ENCODE peak calls at places on chromosomes 16 and 17, in nine cellular contexts. I is endodermal cell, M is LoVo, B is NCI-H187, P is fibroblast of lung, G is NCI-H1694 treated with DMSO at 0.1 percent for 48 hours, O is PC-3, K is left cardiac atrium, D is ecto neural progenitor cell. U is an unnamed sample.

GRCh38 chr17:38942641-38943040 is 17.2 kb downstream of the LASP1NB start:
- DNase-seq in O (no peak), P (no peak), B (no peak), I (no peak), K (no peak), D (no peak), M (no peak), G (peak), U (peak)

GRCh38 chr17:82049106-82049505 is 2.5 kb downstream of the RFNG start:
- DNase-seq in O (no peak), P (no peak), B (no peak), G (no peak), D (no peak), M (no peak), I (no peak), K (no peak), U (no peak)

GRCh38 chr16:81292936-81293335 is 21.8 kb upstream of the GAN start:
- DNase-seq in K (no peak), M (no peak), D (no peak), O (no peak), B (no peak), I (no peak), G (no peak), P (no peak), U (no peak)

GRCh38 chr17:3532859-3533142 is 24.8 kb downstream of the TRPV3 start:
- DNase-seq in D (peak), I (no peak), B (no peak), P (no peak), K (no peak), M (no peak), G (no peak), O (no peak), U (no peak)

GRCh38 chr16:83355570-83356218 is 452.1 kb upstream of the HSBP1 start:
- DNase-seq in O (no peak), D (no peak), P (no peak), I (no peak), K (no peak), G (no peak), M (no peak), B (no peak), U (no peak)

GRCh38 chr17:78250891-78251772 is 19.7 kb downstream of the TMEM235 start:
- DNase-seq in G (peak), I (peak), P (peak), O (peak), B (peak), K (peak), D (peak), M (peak), U (peak)

GRCh38 chr17:11485802-11486421 is 112.4 kb upstream of the DNAH9 start:
- DNase-seq in P (no peak), B (no peak), M (no peak), I (peak), G (no peak), D (peak), K (no peak), O (no peak), U (no peak)

GRCh38 chr17:82434216-82434565 is 15.8 kb upstream of the OGFOD3 start:
- DNase-seq in K (no peak), B (no peak), D (no peak), M (no peak), O (no peak), I (no peak), G (no peak), P (no peak), U (no peak)

GRCh38 chr17:80095844-80096475 is 5.4 kb upstream of the GAA start:
- DNase-seq in G (no peak), D (no peak), B (no peak), P (no peak), K (no peak), O (no peak), I (peak), M (no peak), U (no peak)

GRCh38 chr17:37489197-37490001 is at the start of gene DUSP14:
- DNase-seq in I (peak), M (peak), P (peak), G (peak), K (peak), O (peak), D (peak), B (peak), U (peak)

GRCh38 chr16:69935278-69935711 is 15.8 kb upstream of the CLEC18A start:
- DNase-seq in G (peak), M (no peak), P (no peak), O (no peak), K (no peak), I (no peak), B (no peak), D (no peak), U (no peak)

U was measured in EH.